ENCODE peak calls at places on chromosomes 4 and X, in six cellular contexts. T, D, M, W, R and S are unnamed samples.

GRCh38 chrX:153870288-153870690 is 15.7 kb downstream of the L1CAM start:
- DNase-seq in R (no peak), W (no peak), D (no peak), M (no peak), T (no peak), S (no peak)

GRCh38 chr4:168604496-168605373 is 107.9 kb downstream of the PALLD start:
- DNase-seq in D (no peak), T (no peak), R (no peak), W (no peak), M (no peak), S (no peak)

GRCh38 chr4:113423631-113424030 is 337.9 kb downstream of the CAMK2D start:
- DNase-seq in D (no peak), T (no peak), M (no peak), W (no peak), R (no peak), S (no peak)

GRCh38 chr4:103934178-103934789 is 214.5 kb upstream of the TACR3 start:
- DNase-seq in W (no peak), T (peak; percentile 51), R (no peak), D (peak; percentile 75), M (peak; percentile 38), S (peak; percentile 5)

GRCh38 chrX:53184836-53185235 is 40.2 kb downstream of the KDM5C start:
- DNase-seq in D (no peak), W (no peak), T (no peak), M (no peak), R (no peak), S (no peak)

GRCh38 chr4:168632246-168632832 is 135.5 kb downstream of the PALLD start:
- DNase-seq in R (no peak), M (no peak), W (no peak), T (no peak), D (peak; percentile 46), S (no peak)

GRCh38 chrX:19046343-19047215 is 62.7 kb upstream of the PHKA2 start:
- DNase-seq in M (no peak), T (no peak), D (no peak), R (no peak), W (no peak), S (no peak)

GRCh38 chr4:2248044-2248780 is 6.3 kb upstream of the HAUS3 start:
- DNase-seq in W (no peak), M (no peak), D (no peak), R (peak; percentile 80), T (no peak), S (no peak)

GRCh38 chrX:30248854-30249253 is 1.9 kb downstream of the MAGEB1 start:
- DNase-seq in W (no peak), D (no peak), R (no peak), T (no peak), M (no peak), S (no peak)

GRCh38 chr4:140740422-140740821 is 15.8 kb downstream of the TBC1D9 start:
- DNase-seq in M (no peak), W (no peak), D (no peak), R (no peak), T (no peak), S (no peak)

GRCh38 chr4:6548201-6548881 is 26.6 kb upstream of the MAN2B2 start:
- DNase-seq in R (no peak), D (peak; percentile 62), W (no peak), T (no peak), M (no peak), S (no peak)

GRCh38 chr4:68904786-68905185 is 46.8 kb downstream of the UGT2A3 start:
- DNase-seq in W (no peak), D (no peak), R (no peak), M (no peak), T (peak; percentile 22), S (no peak)

GRCh38 chr4:17511041-17511949 is 595 bp downstream of the QDPR start:
- DNase-seq in T (peak; percentile 32), R (peak; percentile 89), M (peak; percentile 70), W (peak; percentile 21), D (peak; percentile 71), S (peak; percentile 47)

GRCh38 chr4:174256277-174256713 is 27.2 kb downstream of the FBXO8 start:
- DNase-seq in D (no peak), W (no peak), R (no peak), T (no peak), M (no peak), S (no peak)

GRCh38 chrX:109826954-109827708 is 94.1 kb upstream of the ACSL4 start:
- DNase-seq in W (no peak), T (no peak), R (no peak), M (no peak), D (no peak), S (no peak)

GRCh38 chr4:153483432-153484418 is 17.6 kb downstream of the TMEM131L start:
- DNase-seq in M (no peak), R (no peak), D (no peak), T (no peak), W (no peak), S (no peak)

GRCh38 chr4:110631582-110632505 is 9.0 kb upstream of the PITX2 start:
- DNase-seq in T (peak; percentile 81), R (peak; percentile 94), W (no peak), D (peak; percentile 91), M (peak; percentile 66), S (peak; percentile 83)

GRCh38 chr4:184498598-184498997 is 24.2 kb upstream of the IRF2 start:
- DNase-seq in D (no peak), T (no peak), R (no peak), M (no peak), W (no peak), S (no peak)

GRCh38 chr4:188819243-188819642 is 680.0 kb downstream of the TRIML1 start:
- DNase-seq in M (no peak), R (no peak), D (no peak), W (no peak), T (no peak), S (no peak)

GRCh38 chr4:140222175-140222574 is 68.2 kb upstream of the MAML3 start:
- DNase-seq in T (no peak), W (no peak), R (no peak), D (no peak), M (no peak), S (no peak)

GRCh38 chr4:128658214-128658621 is 151.3 kb upstream of the JADE1 start:
- DNase-seq in D (no peak), M (no peak), W (no peak), T (no peak), R (no peak), S (no peak)

GRCh38 chr4:157048248-157048647 is 27.7 kb upstream of the GLRB start:
- DNase-seq in R (peak; percentile 91), M (no peak), T (no peak), W (no peak), D (no peak), S (no peak)

GRCh38 chrX:133475953-133476352 is 60.7 kb upstream of the GPC4 start:
- DNase-seq in D (no peak), M (no peak), T (no peak), W (no peak), R (no peak), S (no peak)

GRCh38 chr4:3484057-3484973 is 21.2 kb downstream of the DOK7 start:
- DNase-seq in R (no peak), M (no peak), W (no peak), T (no peak), D (no peak), S (peak; percentile 83)

GRCh38 chrX:6813836-6814370 is 279.0 kb upstream of the VCX3A start:
- DNase-seq in D (peak; percentile 57), R (no peak), T (no peak), W (no peak), M (no peak), S (no peak)

GRCh38 chrX:129769467-129770154 is 10.1 kb upstream of the SASH3 start:
- DNase-seq in T (peak; percentile 63), R (no peak), W (peak; percentile 81), D (no peak), M (peak; percentile 97), S (peak; percentile 72)

GRCh38 chrX:81202413-81202794 is 502 bp downstream of the SH3BGRL start:
- DNase-seq in R (no peak), D (no peak), M (peak; percentile 24), T (no peak), W (no peak), S (peak; percentile 1)

GRCh38 chr4:152357206-152357605 is 178.7 kb downstream of the FBXW7 start:
- DNase-seq in M (no peak), T (no peak), W (no peak), D (no peak), R (no peak), S (no peak)

GRCh38 chrX:151984328-151984727 is 9.9 kb upstream of the GABRE start:
- DNase-seq in T (no peak), R (peak; percentile 70), W (no peak), M (no peak), D (no peak), S (no peak)

GRCh38 chr4:73460913-73461522 is 20.5 kb upstream of the AFM start:
- DNase-seq in T (no peak), R (no peak), W (no peak), M (no peak), D (no peak), S (no peak)

GRCh38 chrX:40931921-40932320 is 153.3 kb upstream of the USP9X start:
- DNase-seq in D (no peak), M (no peak), T (no peak), W (no peak), R (no peak), S (no peak)

GRCh38 chrX:111095974-111096870 is at the start of gene PAK3:
- DNase-seq in W (no peak), R (no peak), M (peak; percentile 8), D (peak; percentile 88), T (no peak), S (peak; percentile 4)

GRCh38 chr4:121477079-121477478 is 96.3 kb upstream of the QRFPR start:
- DNase-seq in M (no peak), D (no peak), W (no peak), R (no peak), T (no peak), S (no peak)

GRCh38 chr4:186693159-186693815 is 30.4 kb downstream of the FAT1 start:
- DNase-seq in M (no peak), T (no peak), D (no peak), R (peak; percentile 87), W (no peak), S (no peak)

GRCh38 chr4:25842229-25842840 is 20.5 kb downstream of the SEL1L3 start:
- DNase-seq in R (no peak), M (peak; percentile 41), T (peak; percentile 76), D (peak; percentile 7), W (peak; percentile 41), S (peak; percentile 43)